ENCODE peak calls at places on chromosomes 16 and 17, in four cellular contexts. U, H, R and A are unnamed samples. For H3K4me1, the result is how much of the 10 kb centered on the place peaks cover.

GRCh38 chr17:61314368-61315078 is 85.1 kb upstream of the TBX2 start:
- DNase-seq in H (peak), U (no peak), R (peak), A (no peak)

GRCh38 chr16:49415083-49415482 is 41.5 kb downstream of the C16orf78 start:
- DNase-seq in U (no peak), R (no peak), H (no peak), A (no peak)

GRCh38 chr17:1298616-1299015 is 19.2 kb downstream of the TRARG1 start:
- DNase-seq in R (no peak), U (no peak), H (no peak), A (peak)

GRCh38 chr17:4230142-4230541 is 33.6 kb downstream of the ANKFY1 start:
- DNase-seq in U (peak), H (no peak), R (no peak), A (no peak)

GRCh38 chr17:28646039-28646754 is 1.2 kb upstream of the BLTP2 start:
- DNase-seq in H (no peak), R (no peak), U (no peak), A (no peak)

GRCh38 chr17:20043034-20043433 is 33.9 kb downstream of the SPECC1 start:
- DNase-seq in H (no peak), U (no peak), R (no peak), A (no peak)

GRCh38 chr16:67277999-67278772 is 1.1 kb upstream of the PLEKHG4 start:
- DNase-seq in U (peak), R (no peak), H (no peak), A (no peak)

GRCh38 chr17:47316316-47316715 is 7.4 kb upstream of the EFCAB13 start:
- DNase-seq in H (no peak), U (peak), R (no peak), A (no peak)

GRCh38 chr17:39963826-39964225 is 1.0 kb downstream of the GSDMA start:
- DNase-seq in H (no peak), U (no peak), R (no peak), A (no peak)

GRCh38 chr16:49855822-49856740 is at the start of gene ZNF423:
- DNase-seq in U (peak), H (no peak), R (no peak), A (no peak)

GRCh38 chr16:67537270-67537635 is 8.6 kb downstream of the RIPOR1 start:
- DNase-seq in U (peak), R (peak), H (peak), A (no peak)

GRCh38 chr17:34542700-34543336 is 36.6 kb upstream of the TMEM132E start:
- DNase-seq in R (peak), H (no peak), U (peak), A (peak)

GRCh38 chr17:41777157-41777578 is 9.3 kb downstream of the JUP start:
- DNase-seq in H (peak), R (peak), U (no peak), A (no peak)

GRCh38 chr17:8469964-8470363 is 34.3 kb downstream of the NDEL1 start:
- DNase-seq in U (no peak), H (no peak), R (no peak), A (no peak)

GRCh38 chr16:86087561-86088230 is 188.7 kb downstream of the IRF8 start:
- DNase-seq in H (no peak), U (no peak), R (no peak), A (no peak)

GRCh38 chr16:87317766-87318121 is 552 bp upstream of the C16orf95 start:
- DNase-seq in H (peak), U (no peak), R (peak), A (no peak)

GRCh38 chr17:17635126-17635525 is 43.6 kb upstream of the PEMT start:
- DNase-seq in U (no peak), H (no peak), R (no peak), A (no peak)

GRCh38 chr17:32516450-32516849 is 29.7 kb downstream of the CDK5R1 start:
- DNase-seq in U (no peak), H (no peak), R (no peak), A (no peak)

GRCh38 chr17:39365252-39365651 is 36.2 kb downstream of the FBXL20 start:
- DNase-seq in U (no peak), R (no peak), H (no peak), A (no peak)

GRCh38 chr16:89323120-89323960 is 105.8 kb downstream of the ZNF778 start:
- DNase-seq in R (no peak), H (no peak), U (no peak), A (no peak)

GRCh38 chr16:1258218-1258587 is 2.3 kb downstream of the TPSD1 start:
- DNase-seq in H (no peak), R (no peak), U (no peak), A (no peak)

GRCh38 chr17:30429155-30429554 is 48.1 kb upstream of the GOSR1 start:
- DNase-seq in U (no peak), H (no peak), R (no peak), A (no peak)

GRCh38 chr16:72723781-72724180 is 324.1 kb downstream of the ZFHX3 start:
- DNase-seq in U (no peak), R (no peak), H (no peak), A (no peak)

GRCh38 chr16:72317378-72317777 is 145.4 kb upstream of the PMFBP1 start:
- DNase-seq in U (no peak), R (no peak), H (no peak), A (no peak)

GRCh38 chr17:63698381-63698885 is 1.5 kb downstream of the LIMD2 start:
- DNase-seq in U (peak), H (no peak), R (peak), A (no peak)

GRCh38 chr16:67229906-67230808 is 3.2 kb downstream of the TMEM208 start:
- DNase-seq in R (no peak), H (no peak), U (no peak), A (no peak)

GRCh38 chr16:53131050-53131362 is 76.2 kb downstream of the CHD9 start:
- DNase-seq in R (peak), H (no peak), U (no peak), A (no peak)

GRCh38 chr17:50110591-50111349 is 15.6 kb downstream of the PDK2 start:
- DNase-seq in H (peak), R (no peak), U (no peak), A (peak)

GRCh38 chr16:49855280-49855821 is 561 bp downstream of the ZNF423 start:
- DNase-seq in R (peak), H (peak), U (peak), A (peak)

GRCh38 chr16:51569204-51569911 is 418.3 kb upstream of the SALL1 start:
- DNase-seq in H (no peak), R (no peak), U (peak), A (no peak)

GRCh38 chr17:80937501-80938356 is 53.9 kb upstream of the CHMP6 start:
- DNase-seq in U (no peak), R (no peak), H (no peak), A (no peak)

GRCh38 chr17:39658760-39659159 is 6.4 kb upstream of the TCAP start:
- DNase-seq in H (no peak), U (no peak), R (no peak), A (no peak)

GRCh38 chr16:2426941-2427361 is 2.3 kb upstream of the CCNF start:
- DNase-seq in U (no peak), H (no peak), R (no peak), A (no peak)

GRCh38 chr17:32461853-32462617 is 17.7 kb downstream of the PSMD11 start:
- DNase-seq in U (peak), H (no peak), R (peak), A (no peak)

GRCh38 chr17:39080416-39081179 is 70.8 kb downstream of the PLXDC1 start:
- DNase-seq in R (no peak), H (peak), U (no peak), A (no peak)

GRCh38 chr17:81256616-81257015 is 17.5 kb downstream of the NDUFAF8 start:
- DNase-seq in R (no peak), U (no peak), H (no peak), A (no peak)

GRCh38 chr17:38510424-38511125 is 82.3 kb downstream of the ARHGAP23 start:
- DNase-seq in H (no peak), R (peak), U (no peak), A (no peak)

GRCh38 chr17:4483012-4483840 is 15.5 kb upstream of the SPNS2 start:
- DNase-seq in U (no peak), H (no peak), R (peak), A (peak)

GRCh38 chr16:12360240-12360639 is 383.7 kb downstream of the SNX29 start:
- DNase-seq in H (no peak), R (no peak), U (no peak), A (no peak)

DNA sequence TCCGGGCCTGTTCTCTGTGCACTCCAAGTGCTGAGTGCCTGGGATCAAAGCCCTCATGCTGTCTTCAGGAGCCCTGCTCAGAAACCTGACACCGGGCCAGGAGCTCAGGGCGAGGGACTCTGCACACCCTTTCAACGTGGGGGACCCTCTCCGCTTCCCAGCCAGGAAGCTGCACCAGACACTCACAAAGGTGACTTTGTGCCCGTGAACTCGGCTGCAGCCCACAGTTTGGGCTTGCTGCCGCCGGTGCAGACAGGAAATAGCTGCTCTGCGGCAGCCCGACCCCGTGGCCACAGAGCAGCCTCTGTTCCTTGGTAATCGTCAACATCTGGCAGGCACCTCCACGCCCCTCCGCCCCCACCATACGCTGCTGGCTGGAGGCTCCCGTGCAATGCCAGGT is 93.4 kb upstream of the METRNL start:
- DNase-seq in R (peak), H (no peak), U (peak), A (peak)
- H3K4me3 ChIP-seq in R (no peak), H (peak), U (no peak), A (no peak)

GRCh38 chr17:36534881-36535668 is at the start of gene PIGW:
- DNase-seq in U (peak), R (peak), H (peak), A (peak)
- H3K4me1 ChIP-seq in U (under half), R (under half), H (under half), A (under half)

GRCh38 chr17:77768475-77768874 is 190.0 kb upstream of the TNRC6C start:
- DNase-seq in U (no peak), H (no peak), R (no peak), A (no peak)
- H3K4me3 ChIP-seq in U (no peak), H (no peak), R (no peak), A (no peak)

GRCh38 chr16:30429678-30430427 is at the start of gene DCTPP1:
- DNase-seq in R (peak), U (peak), H (peak), A (peak)
- H3K4me1 ChIP-seq in R (under half), U (under half), H (under half), A (under half)

GRCh38 chr17:44987883-44988195 is 19.7 kb upstream of the C1QL1 start:
- DNase-seq in U (no peak), R (no peak), H (no peak), A (no peak)
- H3K4me3 ChIP-seq in U (no peak), R (no peak), H (no peak), A (no peak)

GRCh38 chr17:78759969-78760352 is 22.1 kb downstream of the CYTH1 start:
- DNase-seq in H (no peak), R (no peak), U (no peak), A (peak)
- H3K4me1 ChIP-seq in H (half or more), R (half or more), U (under half), A (under half)

DNA sequence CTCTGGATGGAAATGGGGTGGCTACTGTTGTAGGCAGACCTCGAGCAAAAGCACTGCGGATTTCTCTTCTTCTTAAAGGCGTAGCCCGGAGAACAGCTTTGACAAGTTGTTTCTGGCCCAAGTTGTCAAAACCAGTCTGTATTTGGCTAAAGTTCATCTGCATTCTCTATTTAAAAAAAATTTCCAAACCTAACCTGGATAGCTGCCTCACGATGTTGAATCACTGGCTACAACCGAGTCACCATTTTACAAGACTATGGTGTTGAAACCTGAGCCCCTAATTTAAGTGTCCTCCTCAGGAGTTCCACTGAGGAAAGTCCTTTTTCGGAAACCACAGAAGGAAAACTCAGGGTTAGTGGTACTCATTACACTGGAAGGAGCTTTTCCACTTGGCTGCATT is 1.5 kb downstream of the SLC16A6 start:
- DNase-seq in U (no peak), R (no peak), H (no peak), A (no peak)
- H3K4me3 ChIP-seq in U (no peak), R (no peak), H (no peak), A (no peak)

DNA sequence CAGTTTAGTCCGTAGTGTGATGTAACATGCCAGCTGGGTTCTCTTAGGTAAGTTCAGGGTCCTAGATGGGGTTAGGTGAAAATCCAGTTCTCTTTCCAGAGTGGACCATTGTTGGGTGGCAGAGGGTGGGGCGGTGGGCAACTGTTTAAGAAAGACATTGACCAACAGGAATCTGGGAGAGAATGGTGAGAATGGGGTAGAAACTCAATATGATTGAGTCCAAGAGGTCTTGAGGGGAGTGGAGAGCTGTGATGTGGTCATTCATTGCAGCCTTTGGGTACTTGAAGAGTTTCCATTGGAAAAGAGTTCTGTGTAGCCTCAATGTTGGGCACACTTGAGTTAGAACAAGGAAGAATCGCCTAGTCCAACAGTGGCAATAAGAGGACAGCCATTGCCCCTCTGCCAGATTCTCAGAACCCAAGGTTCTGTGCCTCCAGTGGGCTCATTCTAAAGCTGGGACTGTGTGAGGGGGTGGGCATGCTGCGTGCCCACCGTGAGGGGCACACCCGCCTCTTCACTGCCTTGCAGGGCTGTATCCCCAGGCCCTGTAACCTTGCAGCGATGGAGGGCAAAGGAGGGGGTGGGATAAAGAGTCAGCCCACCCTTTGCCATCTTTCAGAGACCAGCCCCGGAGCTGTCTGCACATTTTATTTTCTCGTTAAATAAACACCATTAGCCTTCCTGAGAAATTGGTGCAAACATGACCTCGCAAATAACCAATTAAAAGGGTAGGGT is 208.1 kb downstream of the CCDC182 start:
- DNase-seq in R (no peak), H (no peak), U (no peak), A (no peak)
- H3K4me1 ChIP-seq in R (under half), H (half or more), U (under half), A (under half)

GRCh38 chr17:45263477-45263860 is 1.6 kb upstream of the SPATA32 start:
- DNase-seq in H (no peak), U (no peak), R (no peak), A (peak)

GRCh38 chr17:45257115-45257514 is 4.8 kb downstream of the SPATA32 start:
- DNase-seq in H (no peak), R (no peak), U (no peak), A (no peak)

GRCh38 chr17:45261577-45262515 is at the start of gene SPATA32:
- DNase-seq in U (peak), R (peak), H (peak), A (peak)

GRCh38 chr17:45262516-45263476 is 902 bp upstream of the SPATA32 start:
- DNase-seq in H (no peak), U (no peak), R (no peak), A (no peak)

DNA sequence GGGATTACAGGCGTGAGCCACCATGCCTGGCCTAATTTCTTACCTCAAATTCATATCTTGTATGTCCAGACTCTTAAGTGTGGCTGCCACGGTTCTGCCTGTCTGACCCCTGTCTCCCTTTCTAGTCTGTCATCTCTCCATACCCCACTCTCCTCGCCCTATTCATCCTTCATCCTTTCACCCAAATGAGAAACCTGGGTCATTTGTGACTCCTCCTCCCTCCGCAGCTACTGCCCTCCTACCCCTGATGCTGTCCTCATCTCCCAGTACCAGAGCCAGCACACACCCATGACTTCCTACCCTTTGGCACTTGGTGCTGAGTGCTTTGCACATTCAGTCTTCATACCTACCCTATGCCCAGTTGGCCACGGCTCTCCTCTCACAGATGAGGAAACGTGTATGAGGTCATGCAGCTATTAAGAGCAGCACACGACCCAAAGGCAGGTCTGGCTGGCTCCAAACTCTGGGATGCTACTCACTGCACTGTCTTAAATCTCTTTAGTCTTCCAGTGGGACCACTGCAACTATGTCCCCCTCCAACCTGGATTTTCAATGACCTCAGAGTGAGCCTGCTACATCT is 1.6 kb downstream of the SPATA32 start:
- DNase-seq in H (peak), R (no peak), U (no peak), A (no peak)
- H3K4me3 ChIP-seq in H (no peak), R (no peak), U (no peak), A (no peak)